ENCODE peak calls at places on chromosomes 16 and 17, in seven cellular contexts. G is suprapubic skin; Q is IMR-90; E is transverse colon; A is Karpas-422; I is CD4-positive, alpha-beta memory T cell; S is CD8-positive, alpha-beta T cell. T is an unnamed sample. For H3K4me1 and H3K27me3, the result is how much of the 10 kb centered on the place peaks cover.

GRCh38 chr16:49027420-49027819 is 254.2 kb downstream of the CBLN1 start:
- DNase-seq in G (no peak), Q (no peak), E (no peak), A (no peak), I (no peak), S (no peak), T (no peak)

GRCh38 chr17:59371426-59372099 is 40.1 kb downstream of the YPEL2 start:
- DNase-seq in G (peak), Q (no peak), E (peak), A (no peak), I (no peak), S (no peak), T (peak)

GRCh38 chr16:58464047-58464915 is 35.7 kb upstream of the NDRG4 start:
- DNase-seq in G (no peak), Q (no peak), E (no peak), A (peak), I (no peak), S (no peak), T (no peak)

GRCh38 chr16:68377667-68378420 is 67.0 kb downstream of the PRMT7 start:
- DNase-seq in G (no peak), Q (no peak), E (no peak), A (no peak), I (no peak), S (no peak), T (no peak)

GRCh38 chr16:77236063-77236511 is 36.9 kb downstream of the SYCE1L start:
- DNase-seq in G (peak), Q (peak), E (peak), A (peak), I (peak), S (peak), T (peak)

GRCh38 chr17:57271821-57272220 is 15.5 kb downstream of the MSI2 start:
- DNase-seq in G (peak), Q (no peak), E (no peak), A (no peak), I (no peak), S (no peak), T (no peak)

GRCh38 chr16:75176926-75177325 is 28.6 kb downstream of the ZFP1 start:
- DNase-seq in G (no peak), Q (no peak), E (no peak), A (no peak), I (no peak), S (no peak), T (no peak)

GRCh38 chr16:24800586-24800985 is 45.2 kb upstream of the SLC5A11 start:
- DNase-seq in G (no peak), Q (peak), E (no peak), A (peak), I (no peak), S (no peak), T (no peak)

GRCh38 chr17:1496814-1497325 is 4.4 kb upstream of the MYO1C start:
- DNase-seq in G (no peak), Q (no peak), E (no peak), A (no peak), I (no peak), S (no peak), T (no peak)

GRCh38 chr17:19523690-19524089 is 10.0 kb upstream of the SLC47A1 start:
- DNase-seq in G (no peak), Q (no peak), E (no peak), A (no peak), I (no peak), S (no peak), T (no peak)

GRCh38 chr16:50954469-50954868 is 196.6 kb downstream of the SALL1 start:
- DNase-seq in G (no peak), Q (no peak), E (no peak), A (no peak), I (no peak), S (no peak), T (no peak)

GRCh38 chr16:17173134-17173729 is 297.5 kb downstream of the XYLT1 start:
- DNase-seq in G (no peak), Q (peak), E (peak), A (peak), I (no peak), S (no peak), T (no peak)

GRCh38 chr16:20879175-20880053 is 20.7 kb downstream of the DCUN1D3 start:
- DNase-seq in G (no peak), Q (peak), E (no peak), A (no peak), I (no peak), S (no peak), T (no peak)

GRCh38 chr16:47956881-47957280 is 198.9 kb downstream of the ABCC12 start:
- DNase-seq in G (no peak), Q (no peak), E (no peak), A (no peak), I (no peak), S (no peak), T (no peak)

GRCh38 chr16:70410736-70411135 is 28.2 kb downstream of the ST3GAL2 start:
- DNase-seq in G (no peak), Q (no peak), E (no peak), A (no peak), I (no peak), S (no peak), T (no peak)

GRCh38 chr16:25340973-25341372 is 83.3 kb upstream of the ZKSCAN2 start:
- DNase-seq in G (no peak), Q (no peak), E (no peak), A (peak), I (no peak), S (no peak), T (no peak)

GRCh38 chr16:66750279-66751134 is 902 bp downstream of the DYNC1LI2 start:
- DNase-seq in G (no peak), Q (no peak), E (no peak), A (peak), I (no peak), S (no peak), T (no peak)

GRCh38 chr17:19579867-19580565 is 46.4 kb downstream of the SLC47A1 start:
- DNase-seq in G (no peak), Q (no peak), E (no peak), A (no peak), I (no peak), S (no peak), T (no peak)

GRCh38 chr16:69340095-69340644 is 598 bp downstream of the NIP7 start:
- DNase-seq in G (no peak), Q (peak), E (no peak), A (no peak), I (no peak), S (no peak), T (no peak)

GRCh38 chr16:19700319-19700781 is 17.7 kb downstream of the KNOP1 start:
- DNase-seq in G (no peak), Q (peak), E (peak), A (no peak), I (no peak), S (no peak), T (peak)

GRCh38 chr17:40862985-40863733 is 3.9 kb downstream of the KRT12 start:
- DNase-seq in G (no peak), Q (no peak), E (no peak), A (no peak), I (no peak), S (no peak), T (no peak)

GRCh38 chr17:10737168-10737622 is 7.4 kb upstream of the TMEM220 start:
- DNase-seq in G (peak), Q (peak), E (peak), A (peak), I (peak), S (no peak), T (peak)

GRCh38 chr17:75345514-75346167 is 56.4 kb upstream of the SLC25A19 start:
- DNase-seq in G (no peak), Q (no peak), E (peak), A (peak), I (peak), S (peak), T (peak)

GRCh38 chr16:57639172-57639571 is 10.7 kb downstream of the ADGRG1 start:
- DNase-seq in G (no peak), Q (no peak), E (no peak), A (peak), I (no peak), S (peak), T (no peak)

GRCh38 chr17:2949469-2950044 is 113.8 kb downstream of the OR1D5 start:
- DNase-seq in G (peak), Q (peak), E (peak), A (no peak), I (no peak), S (no peak), T (peak)

GRCh38 chr16:54135361-54136275 is 151.0 kb downstream of the IRX3 start:
- DNase-seq in G (no peak), Q (peak), E (no peak), A (no peak), I (no peak), S (no peak), T (no peak)

GRCh38 chr17:36931096-36931696 is 6.1 kb upstream of the LHX1 start:
- DNase-seq in G (no peak), Q (no peak), E (no peak), A (no peak), I (no peak), S (no peak), T (no peak)

GRCh38 chr16:17414421-17414820 is 56.3 kb downstream of the XYLT1 start:
- DNase-seq in G (no peak), Q (no peak), E (peak), A (peak), I (peak), S (no peak), T (peak)

GRCh38 chr17:50426814-50427787 is 1.1 kb downstream of the ACSF2 start:
- DNase-seq in G (no peak), Q (peak), E (peak), A (peak), I (peak), S (no peak), T (peak)

GRCh38 chr16:89334461-89334860 is 117.0 kb downstream of the ZNF778 start:
- DNase-seq in G (no peak), Q (no peak), E (no peak), A (no peak), I (no peak), S (no peak), T (no peak)
- H3K4me1 ChIP-seq in G (under half), Q (under half), E (half or more), A (under half), I (half or more), S (half or more), T (under half)

DNA sequence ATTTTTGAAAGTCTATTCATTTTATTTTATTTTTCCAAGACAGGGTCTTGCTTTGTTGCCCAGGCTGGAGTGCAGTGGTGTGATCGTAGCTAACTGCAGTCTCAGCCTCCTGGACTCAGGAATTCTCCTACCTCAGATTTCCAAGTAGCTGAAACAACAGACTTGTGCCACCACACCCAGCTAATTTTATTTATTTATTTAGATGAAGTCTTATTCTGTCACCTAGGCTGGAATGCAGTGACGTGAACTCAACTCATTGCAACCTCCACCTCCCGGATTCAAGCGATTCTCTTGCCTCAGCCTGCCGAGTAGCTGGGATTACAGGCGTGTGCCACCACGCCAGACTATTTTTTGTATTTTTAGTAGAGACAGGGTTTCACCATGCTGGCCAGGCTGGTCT is 19.3 kb upstream of the OR1F1 start:
- DNase-seq in G (no peak), Q (no peak), E (no peak), A (no peak), I (no peak), S (no peak), T (no peak)
- H3K27me3 ChIP-seq in G (half or more), Q (under half), E (half or more), A (under half), I (under half), S (under half), T (under half)

GRCh38 chr17:81043319-81043724 is 8.4 kb downstream of the BAIAP2 start:
- DNase-seq in G (no peak), Q (no peak), E (no peak), A (no peak), I (no peak), S (no peak), T (no peak)
- H3K4me1 ChIP-seq in G (half or more), Q (under half), E (half or more), A (under half), I (under half), S (under half), T (under half)

GRCh38 chr17:79364695-79365094 is 246.2 kb downstream of the RBFOX3 start:
- DNase-seq in G (no peak), Q (no peak), E (no peak), A (no peak), I (no peak), S (no peak), T (no peak)
- H3K27me3 ChIP-seq in G (half or more), Q (under half), E (half or more), A (under half), I (under half), S (under half), T (under half)

GRCh38 chr16:85941863-85942644 is 43.1 kb downstream of the IRF8 start:
- DNase-seq in G (no peak), Q (no peak), E (no peak), A (no peak), I (no peak), S (no peak), T (no peak)
- H3K4me1 ChIP-seq in G (under half), Q (under half), E (under half), A (under half), I (under half), S (under half), T (under half)